ENCODE peak calls at places on chromosome 6, in eight cellular contexts. N, H, E, T, D, U, F and A are unnamed samples.
A peak's percentile ranks its signal among the peaks of the same experiment; 100 is the strongest.

GRCh38 chr6:17012421-17013225 is 89.2 kb upstream of the STMND1 start:
- DNase-seq in N (peak; percentile 82), H (peak; percentile 61), E (no peak), T (no peak), D (no peak), U (no peak), F (peak; percentile 65), A (peak; percentile 23)

GRCh38 chr6:149749594-149750135 is at the start of gene PCMT1:
- DNase-seq in N (peak; percentile 96), H (peak; percentile 89), E (peak; percentile 93), T (peak; percentile 96), D (peak; percentile 86), U (peak; percentile 88), F (peak; percentile 87), A (peak; percentile 92)

GRCh38 chr6:52399511-52400315 is 20.4 kb upstream of the EFHC1 start:
- DNase-seq in N (peak; percentile 79), H (peak; percentile 77), E (no peak), T (no peak), D (peak; percentile 77), U (no peak), F (peak; percentile 70), A (peak; percentile 69)

GRCh38 chr6:43621078-43621835 is 7.8 kb downstream of the GTPBP2 start:
- DNase-seq in N (no peak), H (no peak), E (no peak), T (peak; percentile 46), D (no peak), U (no peak), F (no peak), A (no peak)

GRCh38 chr6:106181664-106182418 is 95.7 kb downstream of the PRDM1 start:
- DNase-seq in N (peak; percentile 80), H (peak; percentile 56), E (no peak), T (no peak), D (no peak), U (no peak), F (peak; percentile 88), A (peak; percentile 80)

GRCh38 chr6:157853902-157854481 is 30.9 kb downstream of the SNX9 start:
- DNase-seq in N (no peak), H (no peak), E (no peak), T (no peak), D (no peak), U (no peak), F (no peak), A (no peak)

GRCh38 chr6:135568366-135568765 is 70.8 kb upstream of the AHI1 start:
- DNase-seq in N (peak; percentile 77), H (peak; percentile 92), E (peak; percentile 34), T (no peak), D (no peak), U (peak; percentile 11), F (peak; percentile 95), A (no peak)

GRCh38 chr6:31400467-31401289 is 2.7 kb upstream of the MICA start:
- DNase-seq in N (peak; percentile 79), H (peak; percentile 64), E (peak; percentile 86), T (peak; percentile 87), D (peak; percentile 65), U (peak; percentile 68), F (peak; percentile 34), A (peak; percentile 63)

GRCh38 chr6:125818225-125818657 is 27.5 kb downstream of the NCOA7 start:
- DNase-seq in N (peak; percentile 15), H (no peak), E (no peak), T (no peak), D (no peak), U (no peak), F (peak; percentile 17), A (no peak)

GRCh38 chr6:144151010-144151727 is 852 bp downstream of the STX11 start:
- DNase-seq in N (peak; percentile 37), H (peak; percentile 12), E (no peak), T (no peak), D (no peak), U (no peak), F (no peak), A (peak; percentile 72)

GRCh38 chr6:72080260-72080941 is 194.1 kb downstream of the RIMS1 start:
- DNase-seq in N (no peak), H (no peak), E (no peak), T (no peak), D (no peak), U (no peak), F (no peak), A (no peak)

GRCh38 chr6:145043926-145044500 is 691.3 kb downstream of the EPM2A start:
- DNase-seq in N (no peak), H (no peak), E (no peak), T (no peak), D (no peak), U (no peak), F (no peak), A (no peak)

GRCh38 chr6:38771111-38771694 is 56.1 kb downstream of the DNAH8 start:
- DNase-seq in N (peak; percentile 12), H (peak; percentile 0), E (no peak), T (no peak), D (no peak), U (no peak), F (no peak), A (peak; percentile 90)

GRCh38 chr6:10558575-10558974 is 37.4 kb downstream of the GCNT2 start:
- DNase-seq in N (no peak), H (no peak), E (peak; percentile 74), T (no peak), D (no peak), U (no peak), F (no peak), A (no peak)

GRCh38 chr6:144007455-144007778 is 642 bp downstream of the PLAGL1 start:
- DNase-seq in N (no peak), H (no peak), E (no peak), T (no peak), D (no peak), U (no peak), F (no peak), A (no peak)

GRCh38 chr6:130675072-130675471 is 152.1 kb upstream of the SMLR1 start:
- DNase-seq in N (peak; percentile 30), H (peak; percentile 78), E (peak; percentile 34), T (no peak), D (no peak), U (no peak), F (peak; percentile 84), A (peak; percentile 60)

GRCh38 chr6:70413829-70414494 is 654 bp downstream of the FAM135A start:
- DNase-seq in N (peak; percentile 37), H (peak; percentile 22), E (no peak), T (no peak), D (no peak), U (no peak), F (no peak), A (peak; percentile 26)

DNA sequence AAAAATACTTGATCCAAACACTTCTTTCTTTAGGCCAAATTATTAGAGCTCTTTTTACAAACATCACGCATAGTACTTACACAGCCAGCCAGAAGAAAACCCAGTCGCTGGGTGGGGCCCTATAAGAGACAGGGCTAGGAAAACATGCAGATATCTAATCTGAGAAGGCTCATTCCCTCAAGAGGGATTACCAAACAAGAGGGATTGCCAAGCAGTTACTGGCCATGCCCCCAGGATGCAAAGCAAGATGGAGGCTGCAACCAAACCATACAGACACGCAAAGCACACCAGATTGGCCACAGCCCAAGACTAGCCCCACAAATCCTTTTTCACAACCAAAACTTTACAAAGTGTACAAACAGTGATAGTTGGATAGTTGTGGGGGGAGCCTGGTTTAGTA is 1235.4 kb upstream of the GJE1 start:
- DNase-seq in N (no peak), H (no peak), E (no peak), T (no peak), D (peak; percentile 45), U (no peak), F (no peak), A (no peak)
- TF ChIP-seq CTCF in N (no peak), H (no peak), E (no peak), T (no peak), D (no peak), U (no peak), F (no peak), A (no peak)

DNA sequence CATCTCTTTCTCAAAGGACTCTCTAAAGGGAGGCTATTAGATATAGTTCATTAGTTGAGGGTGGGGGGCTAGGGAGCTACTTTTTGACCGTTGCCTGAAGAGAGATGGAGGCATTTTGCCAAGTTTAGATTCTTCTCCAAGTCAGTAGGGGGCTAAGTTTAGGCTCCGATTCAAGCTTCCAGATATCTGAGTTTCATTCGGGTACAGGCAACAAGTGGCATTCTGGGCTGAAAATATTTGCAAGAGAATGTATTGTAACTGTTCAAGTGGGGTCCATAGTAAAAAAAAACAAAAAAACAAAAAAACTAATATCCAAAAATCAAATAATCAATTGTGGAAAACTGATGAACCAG is 43.4 kb upstream of the PIM1 start:
- DNase-seq in N (no peak), H (no peak), E (no peak), T (no peak), D (no peak), U (no peak), F (no peak), A (no peak)
- H3K4me3 ChIP-seq in N (no peak overlapping the region), H (no peak overlapping the region), E (no peak overlapping the region), T (no peak overlapping the region), D (peak overlapping the region; percentile 13), U (no peak overlapping the region), F (no peak overlapping the region), A (no peak overlapping the region)

GRCh38 chr6:2505624-2506023 is 245.1 kb downstream of the MYLK4 start:
- DNase-seq in N (no peak), H (no peak), E (no peak), T (no peak), D (no peak), U (no peak), F (no peak), A (no peak)
- TF ChIP-seq CTCF in N (peak; percentile 15), H (peak; percentile 5), E (no peak), T (no peak), D (peak; percentile 62), U (no peak), F (peak; percentile 17), A (peak; percentile 22)

DNA sequence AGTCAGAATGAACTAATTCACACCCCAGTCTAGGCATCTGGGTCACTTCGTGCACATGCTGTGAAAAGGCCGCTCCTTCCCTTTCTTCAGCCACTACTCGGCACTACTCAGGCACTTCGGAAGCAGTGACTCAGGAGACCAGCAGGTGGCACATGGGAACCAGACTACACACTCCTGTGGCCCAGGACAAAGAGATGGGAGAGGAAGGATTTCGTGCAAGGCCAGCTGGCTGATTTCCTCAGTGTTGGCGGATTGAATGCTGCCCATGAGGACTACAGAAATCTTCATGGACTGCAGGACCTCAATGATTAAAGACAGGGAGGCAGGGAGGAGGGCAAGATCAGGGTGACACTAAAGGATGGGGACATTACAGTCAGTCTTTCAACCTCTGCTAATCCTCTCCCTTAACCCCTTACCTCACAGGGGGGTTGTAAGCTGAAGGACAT is 117.8 kb upstream of the SPACA1 start:
- DNase-seq in N (peak; percentile 90), H (peak; percentile 82), E (peak; percentile 77), T (peak; percentile 85), D (peak; percentile 78), U (peak; percentile 56), F (peak; percentile 79), A (peak; percentile 84)
- H3K4me3 ChIP-seq in N (peak overlapping the region; percentile 34), H (no peak overlapping the region), E (no peak overlapping the region), T (no peak overlapping the region), D (no peak overlapping the region), U (no peak overlapping the region), F (no peak overlapping the region), A (no peak overlapping the region)